ENCODE peak calls at places on chromosomes 13 and 19, in six cellular contexts. A is AML-193; T is fibroblast of lung; Z is OCI-LY7; N is central memory CD8-positive, alpha-beta T cell; E is activated CD4-positive, alpha-beta T cell treated with anti-CD3 and anti-CD28 coated beads, Interleukin-2, amount 50 U/mL, for 4 hours. R is an unnamed sample.

GRCh38 chr13:23570931-23571330 is 719 bp downstream of the TNFRSF19 start:
- DNase-seq in N (no peak), A (no peak), E (no peak), Z (no peak), T (peak; percentile 62), R (no peak)

GRCh38 chr13:33639640-33640080 is 178.3 kb upstream of the RFC3 start:
- DNase-seq in E (no peak), N (no peak), A (no peak), Z (peak; percentile 25), T (no peak), R (no peak)

GRCh38 chr19:6062274-6062673 is 48.0 kb downstream of the RFX2 start:
- DNase-seq in A (peak; percentile 47), E (peak; percentile 21), N (no peak), Z (no peak), T (no peak), R (no peak)

GRCh38 chr19:55958356-55958755 is 10.7 kb downstream of the NLRP8 start:
- DNase-seq in A (no peak), E (no peak), N (no peak), Z (no peak), T (no peak), R (no peak)

GRCh38 chr13:74114641-74115040 is 19.6 kb downstream of the KLF12 start:
- DNase-seq in E (no peak), A (no peak), Z (no peak), T (no peak), N (no peak), R (no peak)

GRCh38 chr13:36346222-36347083 is at the start of gene SPART:
- DNase-seq in A (peak; percentile 92), E (peak; percentile 86), N (peak; percentile 69), T (peak; percentile 91), Z (peak; percentile 56), R (peak; percentile 75)

GRCh38 chr13:50891206-50891605 is 18.4 kb upstream of the RNASEH2B start:
- DNase-seq in A (no peak), E (no peak), N (no peak), Z (peak; percentile 59), T (no peak), R (no peak)

GRCh38 chr13:95191821-95192220 is 109.4 kb downstream of the ABCC4 start:
- DNase-seq in N (peak; percentile 35), A (peak; percentile 22), E (peak; percentile 46), T (peak; percentile 79), Z (peak; percentile 74), R (peak; percentile 7)

GRCh38 chr13:52955505-52955904 is 73.1 kb upstream of the OLFM4 start:
- DNase-seq in T (no peak), A (no peak), E (no peak), Z (no peak), N (no peak), R (no peak)

GRCh38 chr19:13018037-13018914 is 23.0 kb downstream of the NFIX start:
- DNase-seq in T (peak; percentile 60), E (no peak), N (no peak), Z (no peak), A (no peak), R (peak; percentile 49)

GRCh38 chr19:38729653-38730469 is 14.4 kb downstream of the CAPN12 start:
- DNase-seq in A (peak; percentile 47), E (peak; percentile 76), N (peak; percentile 57), T (peak; percentile 55), Z (peak; percentile 73), R (no peak)

GRCh38 chr19:42235181-42235580 is 7.2 kb downstream of the GSK3A start:
- DNase-seq in E (no peak), N (no peak), T (no peak), A (no peak), Z (no peak), R (no peak)

GRCh38 chr13:39766464-39767167 is 111.2 kb downstream of the COG6 start:
- DNase-seq in A (no peak), T (no peak), E (no peak), N (no peak), Z (no peak), R (no peak)

GRCh38 chr19:17794412-17794730 is 567 bp upstream of the B3GNT3 start:
- DNase-seq in N (no peak), T (no peak), Z (no peak), E (no peak), A (no peak), R (no peak)

GRCh38 chr19:38395381-38396127 is 7.1 kb downstream of the SPRED3 start:
- DNase-seq in T (no peak), A (no peak), Z (no peak), N (no peak), E (peak; percentile 29), R (no peak)

GRCh38 chr19:1945899-1946298 is 4.9 kb downstream of the CSNK1G2 start:
- DNase-seq in Z (peak; percentile 9), A (no peak), E (no peak), T (no peak), N (no peak), R (no peak)

GRCh38 chr13:32415019-32415418 is 12.9 kb downstream of the N4BP2L1 start:
- DNase-seq in T (no peak), E (no peak), A (peak; percentile 42), Z (peak; percentile 20), N (no peak), R (no peak)

GRCh38 chr13:98792321-98792720 is 39.8 kb upstream of the SLC15A1 start:
- DNase-seq in N (no peak), E (no peak), Z (no peak), T (no peak), A (no peak), R (no peak)

GRCh38 chr13:93554514-93554913 is 327.9 kb downstream of the GPC6 start:
- DNase-seq in N (no peak), Z (no peak), T (no peak), E (no peak), A (no peak), R (no peak)

GRCh38 chr19:15195381-15195964 is 5.3 kb downstream of the NOTCH3 start:
- DNase-seq in N (no peak), T (peak; percentile 53), A (no peak), E (no peak), Z (no peak), R (no peak)

GRCh38 chr13:110436276-110436675 is 125.2 kb downstream of the RAB20 start:
- DNase-seq in T (no peak), Z (no peak), E (no peak), N (no peak), A (no peak), R (no peak)

GRCh38 chr19:42030605-42031004 is 36.6 kb upstream of the ATP1A3 start:
- DNase-seq in T (no peak), N (no peak), E (no peak), Z (no peak), A (no peak), R (no peak)

GRCh38 chr13:92272177-92272576 is 873.8 kb downstream of the GPC5 start:
- DNase-seq in T (no peak), A (no peak), N (no peak), E (no peak), Z (no peak), R (no peak)

GRCh38 chr19:2477732-2478191 is 1.8 kb downstream of the GADD45B start:
- DNase-seq in T (peak; percentile 58), A (peak; percentile 62), E (no peak), Z (peak; percentile 69), N (no peak), R (no peak)

GRCh38 chr19:55913643-55914268 is 18.4 kb downstream of the NLRP13 start:
- DNase-seq in T (no peak), N (no peak), E (no peak), A (no peak), Z (peak; percentile 46), R (no peak)

GRCh38 chr13:76330216-76330615 is 556.0 kb downstream of the KCTD12 start:
- DNase-seq in E (no peak), A (no peak), N (no peak), Z (no peak), T (no peak), R (no peak)

GRCh38 chr19:16527971-16528521 is 14.2 kb downstream of the CHERP start:
- DNase-seq in E (peak; percentile 39), T (peak; percentile 29), A (peak; percentile 2), N (peak; percentile 36), Z (peak; percentile 37), R (no peak)

GRCh38 chr13:99740261-99740979 is 231.1 kb downstream of the ZIC5 start:
- DNase-seq in Z (no peak), N (no peak), A (no peak), E (no peak), T (no peak), R (no peak)

R was measured in caudate nucleus.